ENCODE peak calls at places on chromosomes 5 and 9, in seven cellular contexts. One of them, this sample, is unnamed.

GRCh38 chr9:137085918-137086530 is 761 bp upstream of the MAN1B1 start:
- DNase-seq in bronchial epithelial cell: peak
- DNase-seq in prostate gland: no peak
- DNase-seq in GM13976: no peak
- DNase-seq in suprapubic skin: peak
- DNase-seq in ovary: peak
- DNase-seq in omental fat pad: no peak
- DNase-seq in this sample: peak

GRCh38 chr9:138071292-138071691 is 193.7 kb downstream of the CACNA1B start:
- DNase-seq in bronchial epithelial cell: no peak
- DNase-seq in prostate gland: no peak
- DNase-seq in GM13976: peak
- DNase-seq in suprapubic skin: peak
- DNase-seq in ovary: no peak
- DNase-seq in omental fat pad: no peak
- DNase-seq in this sample: no peak

GRCh38 chr5:101977729-101978345 is 318.2 kb downstream of the SLCO4C1 start:
- DNase-seq in bronchial epithelial cell: peak
- DNase-seq in prostate gland: peak
- DNase-seq in GM13976: peak
- DNase-seq in suprapubic skin: no peak
- DNase-seq in ovary: no peak
- DNase-seq in omental fat pad: no peak
- DNase-seq in this sample: no peak

GRCh38 chr9:14216612-14217194 is 97.2 kb downstream of the NFIB start:
- DNase-seq in bronchial epithelial cell: peak
- DNase-seq in prostate gland: no peak
- DNase-seq in GM13976: no peak
- DNase-seq in suprapubic skin: no peak
- DNase-seq in ovary: no peak
- DNase-seq in omental fat pad: no peak
- DNase-seq in this sample: no peak

GRCh38 chr9:127708952-127709587 is 2.3 kb downstream of the CFAP157 start:
- DNase-seq in bronchial epithelial cell: no peak
- DNase-seq in prostate gland: no peak
- DNase-seq in GM13976: no peak
- DNase-seq in suprapubic skin: no peak
- DNase-seq in ovary: no peak
- DNase-seq in omental fat pad: no peak
- DNase-seq in this sample: no peak

GRCh38 chr5:149367249-149367971 is 9.6 kb downstream of the PCYOX1L start:
- DNase-seq in bronchial epithelial cell: peak
- DNase-seq in prostate gland: peak
- DNase-seq in GM13976: peak
- DNase-seq in suprapubic skin: no peak
- DNase-seq in ovary: peak
- DNase-seq in omental fat pad: no peak
- DNase-seq in this sample: no peak

GRCh38 chr5:2187687-2188086 is 305.0 kb upstream of the IRX4 start:
- DNase-seq in bronchial epithelial cell: no peak
- DNase-seq in prostate gland: no peak
- DNase-seq in GM13976: no peak
- DNase-seq in suprapubic skin: no peak
- DNase-seq in ovary: no peak
- DNase-seq in omental fat pad: no peak
- DNase-seq in this sample: no peak

GRCh38 chr9:106878081-106878837 is 15.3 kb downstream of the ZNF462 start:
- DNase-seq in bronchial epithelial cell: no peak
- DNase-seq in prostate gland: no peak
- DNase-seq in GM13976: no peak
- DNase-seq in suprapubic skin: no peak
- DNase-seq in ovary: no peak
- DNase-seq in omental fat pad: no peak
- DNase-seq in this sample: no peak

GRCh38 chr9:122261469-122261881 is 3.2 kb downstream of the RBM18 start:
- DNase-seq in bronchial epithelial cell: peak
- DNase-seq in prostate gland: peak
- DNase-seq in GM13976: no peak
- DNase-seq in suprapubic skin: peak
- DNase-seq in ovary: peak
- DNase-seq in omental fat pad: peak
- DNase-seq in this sample: no peak

GRCh38 chr5:142358121-142358520 is 33.3 kb upstream of the SPRY4 start:
- DNase-seq in bronchial epithelial cell: no peak
- DNase-seq in prostate gland: no peak
- DNase-seq in GM13976: peak
- DNase-seq in suprapubic skin: peak
- DNase-seq in ovary: no peak
- DNase-seq in omental fat pad: no peak
- DNase-seq in this sample: no peak

GRCh38 chr5:73274870-73275756 is 102.1 kb downstream of the TMEM174 start:
- DNase-seq in bronchial epithelial cell: no peak
- DNase-seq in prostate gland: peak
- DNase-seq in GM13976: no peak
- DNase-seq in suprapubic skin: peak
- DNase-seq in ovary: no peak
- DNase-seq in omental fat pad: no peak
- DNase-seq in this sample: no peak

GRCh38 chr9:131289301-131290038 is at the start of gene PLPP7:
- DNase-seq in bronchial epithelial cell: no peak
- DNase-seq in prostate gland: no peak
- DNase-seq in GM13976: peak
- DNase-seq in suprapubic skin: no peak
- DNase-seq in ovary: peak
- DNase-seq in omental fat pad: no peak
- DNase-seq in this sample: no peak

GRCh38 chr5:119009131-119009530 is 20.8 kb upstream of the DTWD2 start:
- DNase-seq in bronchial epithelial cell: no peak
- DNase-seq in prostate gland: no peak
- DNase-seq in GM13976: no peak
- DNase-seq in suprapubic skin: no peak
- DNase-seq in ovary: no peak
- DNase-seq in omental fat pad: no peak
- DNase-seq in this sample: no peak

GRCh38 chr9:23581936-23582335 is 244.1 kb downstream of the ELAVL2 start:
- DNase-seq in bronchial epithelial cell: peak
- DNase-seq in prostate gland: no peak
- DNase-seq in GM13976: no peak
- DNase-seq in suprapubic skin: no peak
- DNase-seq in ovary: no peak
- DNase-seq in omental fat pad: no peak
- DNase-seq in this sample: no peak

GRCh38 chr5:62582198-62582597 is 3.6 kb downstream of the LRRC70 start:
- DNase-seq in bronchial epithelial cell: peak
- DNase-seq in prostate gland: no peak
- DNase-seq in GM13976: no peak
- DNase-seq in suprapubic skin: no peak
- DNase-seq in ovary: no peak
- DNase-seq in omental fat pad: no peak
- DNase-seq in this sample: no peak

GRCh38 chr5:84599964-84600363 is 215.3 kb upstream of the EDIL3 start:
- DNase-seq in bronchial epithelial cell: no peak
- DNase-seq in prostate gland: no peak
- DNase-seq in GM13976: no peak
- DNase-seq in suprapubic skin: no peak
- DNase-seq in ovary: no peak
- DNase-seq in omental fat pad: no peak
- DNase-seq in this sample: no peak

GRCh38 chr5:167050568-167051214 is 1240.8 kb upstream of the WWC1 start:
- DNase-seq in bronchial epithelial cell: no peak
- DNase-seq in prostate gland: no peak
- DNase-seq in GM13976: no peak
- DNase-seq in suprapubic skin: no peak
- DNase-seq in ovary: no peak
- DNase-seq in omental fat pad: no peak
- DNase-seq in this sample: no peak

GRCh38 chr9:137777761-137778160 is 99.8 kb upstream of the CACNA1B start:
- DNase-seq in bronchial epithelial cell: no peak
- DNase-seq in prostate gland: no peak
- DNase-seq in GM13976: no peak
- DNase-seq in suprapubic skin: no peak
- DNase-seq in ovary: no peak
- DNase-seq in omental fat pad: no peak
- DNase-seq in this sample: no peak

GRCh38 chr9:13082796-13083195 is 196.7 kb downstream of the MPDZ start:
- DNase-seq in bronchial epithelial cell: peak
- DNase-seq in prostate gland: peak
- DNase-seq in GM13976: no peak
- DNase-seq in suprapubic skin: no peak
- DNase-seq in ovary: no peak
- DNase-seq in omental fat pad: no peak
- DNase-seq in this sample: no peak

DNA sequence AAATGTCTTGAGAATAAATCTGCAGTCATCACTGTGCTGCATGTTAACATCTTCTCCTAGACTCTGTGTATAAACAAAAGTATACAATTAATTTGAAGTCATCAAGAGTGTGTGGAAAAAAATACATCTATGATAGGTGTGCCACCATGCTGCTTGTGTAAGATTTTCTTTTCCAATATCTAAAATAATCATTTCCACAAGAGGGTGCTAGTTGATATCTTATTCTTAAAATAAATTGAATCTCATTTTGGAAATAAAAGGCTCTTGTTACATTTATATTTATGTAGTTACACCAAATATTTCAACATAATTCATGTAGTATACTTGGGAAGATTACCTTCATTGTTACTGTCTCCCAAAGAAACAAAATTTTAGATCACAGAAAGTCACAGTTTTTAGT is 14.1 kb upstream of the MOCS2 start:
- DNase-seq in bronchial epithelial cell: peak
- DNase-seq in prostate gland: no peak
- DNase-seq in GM13976: no peak
- DNase-seq in suprapubic skin: no peak
- DNase-seq in ovary: no peak
- DNase-seq in omental fat pad: no peak
- DNase-seq in this sample: no peak
- TF ChIP-seq CTCF in bronchial epithelial cell: no peak
- TF ChIP-seq CTCF in prostate gland: peak
- TF ChIP-seq CTCF in GM13976: no peak
- TF ChIP-seq CTCF in suprapubic skin: no peak
- TF ChIP-seq CTCF in ovary: no peak
- TF ChIP-seq CTCF in omental fat pad: no peak
- TF ChIP-seq CTCF in this sample: peak

DNA sequence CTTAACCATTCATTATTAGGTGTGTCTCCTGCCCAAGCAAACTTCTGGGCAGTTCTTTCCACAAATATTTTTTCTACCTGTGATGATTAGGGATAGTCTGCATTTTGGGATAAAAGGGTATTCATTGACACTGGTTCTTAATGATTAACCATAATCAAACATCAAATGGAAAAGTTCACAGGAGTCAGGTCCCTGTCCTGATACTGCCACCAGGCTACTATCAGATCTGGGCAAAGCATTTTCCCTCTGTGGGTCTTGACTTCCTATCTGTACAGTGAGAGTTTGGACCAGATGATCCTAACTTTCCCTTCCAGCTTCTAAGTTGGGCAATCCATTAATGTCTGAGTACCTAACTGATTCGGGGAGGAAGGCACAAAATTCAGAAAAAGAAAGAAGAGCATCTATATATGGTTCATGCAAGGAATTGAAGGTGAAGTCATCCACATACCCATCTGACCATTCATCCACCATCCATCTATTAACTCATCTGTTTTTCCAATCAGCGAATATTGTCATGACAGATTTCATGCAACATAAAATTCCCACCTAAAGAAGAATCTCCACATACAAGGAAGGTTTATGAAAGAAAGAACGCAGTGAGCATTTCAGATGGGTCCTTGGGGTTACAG is 164.5 kb downstream of the GRIA1 start:
- DNase-seq in bronchial epithelial cell: no peak
- DNase-seq in prostate gland: no peak
- DNase-seq in GM13976: no peak
- DNase-seq in suprapubic skin: no peak
- DNase-seq in ovary: no peak
- DNase-seq in omental fat pad: no peak
- DNase-seq in this sample: no peak
- TF ChIP-seq CTCF in bronchial epithelial cell: no peak
- TF ChIP-seq CTCF in prostate gland: no peak
- TF ChIP-seq CTCF in GM13976: no peak
- TF ChIP-seq CTCF in suprapubic skin: no peak
- TF ChIP-seq CTCF in ovary: no peak
- TF ChIP-seq CTCF in omental fat pad: no peak
- TF ChIP-seq CTCF in this sample: no peak

DNA sequence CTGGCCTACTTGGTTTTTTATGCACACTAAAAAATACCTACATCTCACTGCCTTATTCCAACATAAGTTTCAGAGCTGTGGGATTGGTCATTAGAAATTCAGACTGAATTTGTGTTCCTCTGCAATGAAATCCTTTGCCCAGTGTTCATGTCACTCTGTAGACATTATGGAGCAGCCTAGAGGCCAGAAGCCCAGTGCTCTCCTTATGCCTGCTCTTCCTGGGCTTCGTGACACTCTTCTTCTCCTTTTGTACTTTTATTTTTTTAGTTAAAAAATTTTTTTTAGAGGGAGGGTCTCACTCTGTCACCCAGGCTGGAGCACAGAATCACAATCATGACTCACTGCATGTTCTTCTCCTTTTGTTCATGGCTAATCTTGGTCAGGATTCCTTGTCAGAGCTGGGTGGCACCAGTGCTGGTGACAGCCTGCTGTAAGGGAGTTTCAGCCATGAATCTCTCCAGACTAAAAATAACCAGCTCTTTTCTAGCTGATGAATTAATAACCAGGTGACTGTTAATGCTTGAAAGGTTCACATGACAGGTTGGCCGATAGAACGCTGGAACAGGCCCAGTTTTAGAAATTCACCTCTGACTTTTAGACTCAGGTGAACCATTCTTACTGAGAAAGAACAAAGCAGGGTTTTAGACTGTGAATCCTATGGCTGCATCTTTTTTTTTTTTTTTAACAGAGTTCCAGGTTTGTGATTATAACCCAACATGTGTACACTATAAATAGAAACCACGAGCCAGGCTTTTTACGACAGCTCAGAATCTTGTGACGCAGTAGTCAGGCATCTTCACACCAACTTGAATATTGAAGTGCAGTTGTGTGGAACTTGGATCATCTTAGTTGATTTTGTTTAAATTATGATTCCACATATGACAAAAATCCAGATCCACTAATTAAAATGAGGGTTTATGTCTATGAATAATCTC is 34.0 kb upstream of the C5orf47 start:
- DNase-seq in bronchial epithelial cell: no peak
- DNase-seq in prostate gland: no peak
- DNase-seq in GM13976: no peak
- DNase-seq in suprapubic skin: no peak
- DNase-seq in ovary: no peak
- DNase-seq in omental fat pad: no peak
- DNase-seq in this sample: no peak
- TF ChIP-seq CTCF in bronchial epithelial cell: no peak
- TF ChIP-seq CTCF in prostate gland: no peak
- TF ChIP-seq CTCF in GM13976: no peak
- TF ChIP-seq CTCF in suprapubic skin: no peak
- TF ChIP-seq CTCF in ovary: no peak
- TF ChIP-seq CTCF in omental fat pad: no peak
- TF ChIP-seq CTCF in this sample: no peak

DNA sequence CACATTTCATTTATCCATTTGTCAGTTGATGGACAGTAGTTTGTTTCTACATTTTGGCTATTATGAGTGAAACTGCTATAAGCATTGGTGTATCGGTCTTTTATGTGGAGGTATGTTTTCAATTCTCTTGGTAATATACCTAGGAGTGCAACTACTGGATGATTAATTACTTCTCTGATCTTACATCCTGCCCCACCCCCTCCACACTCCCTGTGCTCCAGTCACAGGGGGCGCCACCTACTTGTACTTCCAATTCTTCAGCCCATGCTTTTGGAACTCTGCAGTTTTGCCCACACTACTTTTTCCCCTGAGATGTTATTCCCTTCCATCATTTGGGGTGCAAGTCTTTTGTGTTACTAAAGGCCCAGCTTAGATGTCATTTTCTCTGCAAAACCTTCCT is 42.0 kb downstream of the SEC61B start:
- DNase-seq in bronchial epithelial cell: peak
- DNase-seq in prostate gland: no peak
- DNase-seq in GM13976: no peak
- DNase-seq in suprapubic skin: no peak
- DNase-seq in ovary: no peak
- DNase-seq in omental fat pad: no peak
- DNase-seq in this sample: no peak
- TF ChIP-seq CTCF in bronchial epithelial cell: peak
- TF ChIP-seq CTCF in prostate gland: no peak
- TF ChIP-seq CTCF in GM13976: no peak
- TF ChIP-seq CTCF in suprapubic skin: no peak
- TF ChIP-seq CTCF in ovary: no peak
- TF ChIP-seq CTCF in omental fat pad: no peak
- TF ChIP-seq CTCF in this sample: no peak